ENCODE peak calls at places on chromosomes 7 and 10, in eight cellular contexts. O is AG04450, D is uterus, E is lung, U is transverse colon, J is hepatocyte, Q is pancreas, T is Peyer's patch. L is an unnamed sample.

GRCh38 chr10:30963994-30964930 is 67.4 kb downstream of the ZNF438 start:
- DNase-seq in D (no peak), E (no peak), Q (no peak), O (no peak), U (no peak), J (no peak), T (no peak), L (no peak)

GRCh38 chr7:111083423-111083822 is 7.5 kb upstream of the LRRN3 start:
- DNase-seq in J (no peak), T (peak; percentile 22), Q (no peak), E (no peak), U (no peak), D (no peak), O (peak; percentile 24), L (peak; percentile 20)

GRCh38 chr7:128454808-128455555 is 696 bp upstream of the HILPDA start:
- DNase-seq in D (peak; percentile 32), J (peak; percentile 41), Q (peak; percentile 31), O (no peak), E (no peak), U (no peak), T (no peak), L (no peak)

GRCh38 chr10:48767752-48768450 is 83.2 kb downstream of the WDFY4 start:
- DNase-seq in J (no peak), U (no peak), O (no peak), D (no peak), E (no peak), T (no peak), Q (no peak), L (no peak)

GRCh38 chr7:40419832-40420231 is 285.0 kb downstream of the SUGCT start:
- DNase-seq in U (no peak), O (no peak), D (no peak), J (no peak), E (no peak), T (no peak), Q (no peak), L (no peak)

GRCh38 chr10:12434277-12434676 is 84.9 kb downstream of the CAMK1D start:
- DNase-seq in J (no peak), D (no peak), Q (peak; percentile 53), E (no peak), O (no peak), T (no peak), U (no peak), L (no peak)

GRCh38 chr7:30148951-30149459 is 14.2 kb downstream of the MTURN start:
- DNase-seq in T (peak; percentile 70), U (no peak), Q (no peak), D (no peak), E (peak; percentile 72), J (no peak), O (no peak), L (no peak)

GRCh38 chr10:110608087-110608486 is 36.0 kb upstream of the RBM20 start:
- DNase-seq in E (no peak), D (no peak), O (no peak), U (no peak), J (no peak), Q (no peak), T (no peak), L (no peak)

GRCh38 chr10:11058014-11058413 is 40.3 kb downstream of the CELF2 start:
- DNase-seq in Q (no peak), O (no peak), T (no peak), E (no peak), D (no peak), U (no peak), J (no peak), L (no peak)

GRCh38 chr10:30691601-30692015 is 62.1 kb upstream of the LYZL2 start:
- DNase-seq in E (no peak), Q (no peak), U (no peak), D (no peak), J (no peak), T (no peak), O (no peak), L (no peak)

GRCh38 chr7:7438851-7439250 is 96.8 kb downstream of the COL28A1 start:
- DNase-seq in J (peak; percentile 19), O (peak; percentile 95), D (no peak), E (no peak), U (no peak), T (no peak), Q (no peak), L (no peak)

GRCh38 chr10:70300908-70301597 is 17.2 kb upstream of the NPFFR1 start:
- DNase-seq in U (no peak), Q (no peak), E (no peak), D (no peak), J (no peak), O (no peak), T (no peak), L (no peak)

GRCh38 chr7:47950714-47951113 is 2.4 kb upstream of the PKD1L1 start:
- DNase-seq in Q (no peak), T (no peak), U (peak; percentile 71), E (no peak), O (no peak), J (peak; percentile 34), D (peak; percentile 46), L (no peak)

GRCh38 chr10:72024596-72024995 is 60.4 kb downstream of the CHST3 start:
- DNase-seq in T (no peak), J (no peak), E (no peak), O (no peak), U (no peak), D (no peak), Q (no peak), L (no peak)

GRCh38 chr7:20197125-20197524 is 20.1 kb downstream of the MACC1 start:
- DNase-seq in Q (no peak), U (no peak), J (no peak), E (no peak), T (no peak), O (no peak), D (no peak), L (no peak)

GRCh38 chr10:21497177-21497807 is 28.2 kb downstream of the SKIDA1 start:
- DNase-seq in E (peak; percentile 93), Q (peak; percentile 96), J (peak; percentile 94), U (peak; percentile 91), O (no peak), D (peak; percentile 85), T (no peak), L (no peak)

GRCh38 chr7:20083781-20084180 is 133.4 kb downstream of the MACC1 start:
- DNase-seq in T (no peak), D (peak; percentile 72), O (no peak), J (peak; percentile 32), U (no peak), Q (no peak), E (no peak), L (no peak)

GRCh38 chr10:104099274-104099673 is 13.6 kb upstream of the COL17A1 start:
- DNase-seq in T (no peak), E (no peak), U (no peak), D (no peak), O (no peak), J (no peak), Q (no peak), L (no peak)

DNA sequence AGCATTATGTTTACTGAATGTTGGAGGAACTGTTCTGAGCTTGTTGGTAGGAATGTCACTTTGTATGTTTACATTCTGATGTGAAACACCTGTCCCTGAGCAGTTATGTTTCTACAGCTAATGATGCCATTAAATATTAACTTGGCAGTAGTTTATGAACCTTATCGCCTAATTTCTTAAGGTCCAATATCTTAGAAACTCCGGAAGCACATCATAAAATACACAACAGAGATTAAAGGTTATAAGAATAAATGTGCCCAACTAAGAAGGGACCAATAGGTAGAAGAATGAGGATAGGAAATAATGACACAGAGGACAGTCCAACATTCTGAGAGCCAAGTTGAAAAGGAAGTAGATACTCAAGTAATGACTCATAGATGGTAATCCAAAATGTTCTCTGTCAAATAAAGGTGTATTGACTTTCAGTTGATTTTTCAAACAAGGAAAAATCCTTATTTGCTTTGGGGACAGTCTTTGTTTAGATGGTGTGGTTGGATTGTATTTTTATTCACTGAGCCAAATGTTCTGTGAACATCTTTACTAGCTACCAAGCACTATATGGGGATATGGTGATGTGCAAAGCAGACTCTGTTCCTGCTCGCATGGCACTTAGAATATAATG is 31.9 kb downstream of the LCOR start:
- DNase-seq in U (no peak), E (no peak), O (no peak), D (no peak), Q (no peak), T (no peak), J (peak; percentile 58), L (no peak)
- H3K27ac ChIP-seq in U (peak overlapping the region; percentile 10), E (peak overlapping the region; percentile 0), O (no peak overlapping the region), D (no peak overlapping the region), Q (peak overlapping the region; percentile 76), T (peak overlapping the region; percentile 38), J (peak overlapping the region; percentile 83), L (no peak overlapping the region)

DNA sequence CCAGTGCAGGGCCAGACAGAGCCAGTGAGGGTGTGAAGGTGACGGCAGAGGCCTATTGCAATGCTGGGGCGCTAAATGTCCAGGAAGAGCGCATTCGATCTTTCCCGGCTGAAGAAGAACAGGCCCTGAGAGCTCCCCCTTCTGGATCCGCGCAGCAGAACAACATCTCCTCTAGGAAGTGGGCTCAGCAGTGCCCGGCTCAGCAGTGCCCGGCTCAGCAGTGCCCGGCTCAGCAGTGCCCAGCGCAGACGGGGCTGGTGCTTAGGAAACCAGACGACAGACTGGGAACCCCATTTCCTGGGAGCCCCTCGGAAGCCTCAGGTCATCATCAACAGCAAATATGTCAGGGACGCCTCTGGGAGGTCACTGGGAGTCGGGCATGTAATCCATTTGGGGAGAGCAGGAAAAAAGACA is 4.7 kb upstream of the NOS3 start:
- DNase-seq in T (peak; percentile 65), Q (peak; percentile 67), J (peak; percentile 84), D (peak; percentile 62), U (peak; percentile 77), E (no peak), O (no peak), L (no peak)
- TF ChIP-seq CTCF in T (peak; percentile 68), Q (peak; percentile 28), J (peak; percentile 71), D (peak; percentile 54), U (peak; percentile 78), E (peak; percentile 41), O (peak; percentile 80), L (peak; percentile 73)

GRCh38 chr7:77453531-77453930 is 37.4 kb upstream of the GSAP start:
- DNase-seq in E (no peak), T (no peak), O (no peak), U (no peak), D (no peak), J (no peak), Q (no peak), L (no peak)

GRCh38 chr7:77450054-77450453 is 33.9 kb upstream of the GSAP start:
- DNase-seq in T (no peak), D (no peak), Q (no peak), J (no peak), U (no peak), E (no peak), O (no peak), L (no peak)

GRCh38 chr7:77447616-77448015 is 31.5 kb upstream of the GSAP start:
- DNase-seq in O (no peak), U (no peak), Q (no peak), T (no peak), E (no peak), D (no peak), J (no peak), L (no peak)

GRCh38 chr7:77454802-77455201 is 38.7 kb upstream of the GSAP start:
- DNase-seq in Q (no peak), J (no peak), T (no peak), E (no peak), U (no peak), O (no peak), D (no peak), L (no peak)

GRCh38 chr7:77450613-77451012 is 34.5 kb upstream of the GSAP start:
- DNase-seq in E (no peak), T (no peak), Q (no peak), D (no peak), U (no peak), J (no peak), O (no peak), L (no peak)
- H3K27ac ChIP-seq in E (no peak overlapping the region), T (no peak overlapping the region), Q (no peak overlapping the region), D (no peak overlapping the region), U (no peak overlapping the region), J (no peak overlapping the region), O (no peak overlapping the region), L (no peak overlapping the region)

GRCh38 chr10:19663344-19663743 is 152.9 kb upstream of the PLXDC2 start:
- DNase-seq in U (no peak), D (no peak), T (no peak), E (no peak), J (no peak), O (no peak), Q (no peak), L (no peak)
- TF ChIP-seq CTCF in U (no peak), D (no peak), T (no peak), E (no peak), J (no peak), O (no peak), Q (no peak), L (no peak)

L was measured in CD4-positive, alpha-beta T cell.